ENCODE peak calls at places on chromosomes 11 and 22, in five cellular contexts. H is endothelial cell of umbilical vein, U is GM23248, G is neural progenitor cell, E is GM23338. Z is an unnamed sample.

GRCh38 chr11:123833095-123833494 is 26.9 kb upstream of the OR6M1 start:
- DNase-seq in H (no peak), U (no peak), G (no peak), E (no peak), Z (no peak)

GRCh38 chr22:32674925-32675825 is 126.3 kb upstream of the TIMP3 start:
- DNase-seq in H (no peak), U (peak), G (no peak), E (no peak), Z (no peak)

GRCh38 chr22:37486224-37486845 is at the start of gene MFNG:
- DNase-seq in H (peak), U (peak), G (peak), E (peak), Z (no peak)

GRCh38 chr11:107929611-107930200 is 1.5 kb downstream of the RAB39A start:
- DNase-seq in H (no peak), U (no peak), G (peak), E (peak), Z (no peak)

GRCh38 chr11:67117667-67118058 is 1.4 kb upstream of the KDM2A start:
- DNase-seq in H (peak), U (peak), G (peak), E (peak), Z (no peak)

GRCh38 chr11:86488553-86488952 is 113.9 kb downstream of the CCDC81 start:
- DNase-seq in H (no peak), U (peak), G (no peak), E (no peak), Z (peak)

GRCh38 chr22:48489551-48490512 is 1337.8 kb downstream of the BRD1 start:
- DNase-seq in H (no peak), U (peak), G (peak), E (no peak), Z (peak)

GRCh38 chr22:48748113-48748859 is 1079.4 kb downstream of the BRD1 start:
- DNase-seq in H (no peak), U (no peak), G (no peak), E (no peak), Z (no peak)

GRCh38 chr11:111761056-111761455 is 5.1 kb downstream of the PPP2R1B start:
- DNase-seq in H (no peak), U (no peak), G (no peak), E (no peak), Z (no peak)

GRCh38 chr11:27201454-27202302 is 161.1 kb downstream of the BBOX1 start:
- DNase-seq in H (no peak), U (peak), G (no peak), E (peak), Z (peak)

GRCh38 chr11:118212131-118212725 is 12.6 kb downstream of the JAML start:
- DNase-seq in H (no peak), U (no peak), G (peak), E (peak), Z (no peak)

GRCh38 chr11:124882339-124883071 is 15.2 kb downstream of the ROBO4 start:
- DNase-seq in H (peak), U (no peak), G (no peak), E (peak), Z (peak)

GRCh38 chr22:41094036-41094435 is 1.6 kb downstream of the EP300 start:
- DNase-seq in H (peak), U (peak), G (peak), E (peak), Z (peak)

GRCh38 chr11:71080239-71081097 is 171.9 kb downstream of the SHANK2 start:
- DNase-seq in H (no peak), U (peak), G (peak), E (peak), Z (peak)

GRCh38 chr11:31237819-31238771 is 131.4 kb downstream of the DCDC1 start:
- DNase-seq in H (no peak), U (peak), G (peak), E (peak), Z (no peak)

GRCh38 chr11:10885703-10886363 is 28.0 kb upstream of the ZBED5 start:
- DNase-seq in H (no peak), U (peak), G (no peak), E (no peak), Z (peak)

GRCh38 chr11:72584933-72585597 is 89.2 kb downstream of the PDE2A start:
- DNase-seq in H (no peak), U (no peak), G (no peak), E (no peak), Z (no peak)

GRCh38 chr22:44730490-44731356 is 21.7 kb upstream of the ARHGAP8 start:
- DNase-seq in H (no peak), U (peak), G (no peak), E (no peak), Z (no peak)

GRCh38 chr11:27183672-27184457 is 143.2 kb downstream of the BBOX1 start:
- DNase-seq in H (peak), U (peak), G (peak), E (peak), Z (peak)

GRCh38 chr11:17063171-17064002 is 14.1 kb downstream of the RPS13 start:
- DNase-seq in H (peak), U (peak), G (peak), E (peak), Z (no peak)

GRCh38 chr11:72189448-72190250 is 2.3 kb upstream of the FOLR1 start:
- DNase-seq in H (no peak), U (no peak), G (peak), E (peak), Z (peak)

GRCh38 chr11:46119352-46120216 is 1.7 kb downstream of the PHF21A start:
- DNase-seq in H (peak), U (peak), G (peak), E (peak), Z (peak)

GRCh38 chr11:111422494-111423249 is 43.6 kb upstream of the POU2AF1 start:
- DNase-seq in H (no peak), U (peak), G (peak), E (peak), Z (peak)

GRCh38 chr11:72352859-72353551 is 81.3 kb downstream of the CLPB start:
- DNase-seq in H (no peak), U (peak), G (peak), E (peak), Z (peak)

DNA sequence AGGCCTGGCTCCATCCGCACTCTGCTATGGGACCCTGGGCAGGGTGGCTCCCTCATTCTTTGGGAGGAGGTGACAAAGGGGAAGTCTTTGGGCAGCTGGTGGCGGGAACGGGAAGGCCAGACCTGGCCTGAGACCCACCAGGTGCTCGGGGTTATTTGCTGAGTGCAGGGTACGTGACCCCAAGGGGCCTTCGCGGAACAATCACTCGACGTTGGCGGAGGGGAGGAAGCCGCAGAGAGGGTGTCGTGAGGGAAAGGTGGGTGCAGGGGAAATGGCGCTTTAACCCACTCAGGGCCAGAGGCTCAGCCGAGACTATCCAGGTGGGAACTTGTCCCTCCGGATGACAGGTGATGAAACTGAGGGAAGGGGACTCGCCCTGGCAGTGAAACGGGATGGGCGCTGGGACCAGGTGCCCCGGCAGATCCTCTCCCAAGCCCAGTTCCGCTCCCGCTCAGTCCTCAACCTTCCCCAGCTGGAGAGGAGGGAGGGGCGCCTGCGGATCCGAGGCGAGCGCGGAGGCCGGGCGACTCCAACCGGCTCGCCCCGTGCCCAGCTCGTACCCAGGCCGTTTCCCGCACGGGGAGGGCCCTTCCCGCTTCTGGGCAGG is 911 bp downstream of the A4GALT start:
- DNase-seq in H (no peak), U (no peak), G (peak), E (peak), Z (no peak)
- TF ChIP-seq EZH2 in H (no peak), U (no peak), G (no peak), E (peak), Z (no peak)

GRCh38 chr22:26646158-26646557 is 11.2 kb upstream of the MIAT start:
- DNase-seq in H (no peak), U (peak), G (no peak), E (no peak), Z (peak)
- TF ChIP-seq EZH2 in H (no peak), U (no peak), G (no peak), E (no peak), Z (no peak)

GRCh38 chr11:120565436-120566155 is 54.0 kb downstream of the GRIK4 start:
- DNase-seq in H (no peak), U (peak), G (no peak), E (no peak), Z (peak)

GRCh38 chr11:120563698-120564572 is 52.4 kb downstream of the GRIK4 start:
- DNase-seq in H (peak), U (no peak), G (peak), E (peak), Z (no peak)

GRCh38 chr11:120566176-120566575 is 54.6 kb downstream of the GRIK4 start:
- DNase-seq in H (peak), U (peak), G (no peak), E (no peak), Z (peak)

GRCh38 chr11:120562806-120563425 is 51.4 kb downstream of the GRIK4 start:
- DNase-seq in H (no peak), U (peak), G (no peak), E (no peak), Z (no peak)

DNA sequence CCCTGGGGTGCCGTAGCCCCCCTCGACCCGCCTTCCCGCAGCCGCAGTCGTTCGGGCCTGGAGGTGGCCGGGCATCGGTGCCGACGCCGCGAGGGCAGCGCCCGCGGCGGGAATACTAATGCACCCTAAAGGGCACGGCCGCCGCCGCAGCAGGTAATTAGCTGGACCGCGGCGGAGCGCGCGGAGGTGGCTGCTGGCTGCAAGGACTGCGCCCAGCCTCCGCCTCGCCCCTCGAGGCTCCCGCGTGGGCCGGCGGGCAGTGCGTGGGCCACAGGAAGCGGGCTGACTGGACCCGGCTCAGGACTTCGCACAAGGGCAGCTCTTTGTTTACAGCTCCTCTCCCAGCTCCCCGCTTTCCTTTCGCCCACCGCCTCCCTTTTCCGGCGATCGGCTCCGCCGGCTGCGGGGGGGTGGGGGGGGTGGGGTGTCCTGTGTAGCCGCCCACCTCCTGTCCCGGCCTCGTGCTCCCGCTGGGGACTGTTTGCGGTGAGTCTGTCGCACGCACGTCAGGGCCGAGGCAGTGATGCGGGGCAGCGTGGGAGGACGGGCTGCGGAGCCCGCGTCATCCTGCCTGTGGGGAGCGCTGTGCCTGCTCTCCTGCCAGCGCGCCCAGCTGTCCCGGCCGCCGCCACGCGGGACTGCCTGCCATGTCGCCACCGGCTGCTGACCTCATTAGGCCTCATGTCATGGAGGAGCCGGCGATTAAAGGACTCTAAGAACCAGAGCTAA is 53.2 kb downstream of the GRIK4 start:
- DNase-seq in H (peak), U (peak), G (peak), E (peak), Z (peak)
- TF ChIP-seq EZH2 in H (no peak), U (no peak), G (peak), E (no peak), Z (peak)

GRCh38 chr11:134272381-134273316 is 3.5 kb upstream of the GLB1L3 start:
- DNase-seq in H (no peak), U (peak), G (peak), E (peak), Z (no peak)

GRCh38 chr11:134275534-134276395 is at the start of gene GLB1L3:
- DNase-seq in H (no peak), U (peak), G (peak), E (peak), Z (no peak)

GRCh38 chr11:134271978-134272377 is 4.2 kb upstream of the GLB1L3 start:
- DNase-seq in H (no peak), U (no peak), G (no peak), E (no peak), Z (no peak)

GRCh38 chr11:134275188-134275533 is 1.0 kb upstream of the GLB1L3 start:
- DNase-seq in H (no peak), U (no peak), G (no peak), E (peak), Z (no peak)

GRCh38 chr11:134273317-134273712 is 2.9 kb upstream of the GLB1L3 start:
- DNase-seq in H (no peak), U (no peak), G (no peak), E (no peak), Z (no peak)
- TF ChIP-seq EZH2 in H (no peak), U (no peak), G (peak), E (no peak), Z (no peak)

GRCh38 chr11:76781046-76781801 is 1.9 kb upstream of the TSKU start:
- DNase-seq in H (no peak), U (no peak), G (no peak), E (no peak), Z (no peak)
- TF ChIP-seq EZH2 in H (no peak), U (no peak), G (no peak), E (no peak), Z (no peak)

GRCh38 chr11:61580292-61580888 is 486 bp downstream of the SYT7 start:
- DNase-seq in H (no peak), U (peak), G (peak), E (peak), Z (no peak)
- TF ChIP-seq EZH2 in H (peak), U (no peak), G (peak), E (peak), Z (peak)

GRCh38 chr11:2123628-2123960 is 15.6 kb downstream of the IGF2 start:
- DNase-seq in H (no peak), U (no peak), G (no peak), E (no peak), Z (no peak)

GRCh38 chr11:2120359-2121100 is 18.7 kb downstream of the IGF2 start:
- DNase-seq in H (no peak), U (no peak), G (no peak), E (peak), Z (no peak)

GRCh38 chr11:2122222-2122906 is 16.8 kb downstream of the IGF2 start:
- DNase-seq in H (peak), U (no peak), G (no peak), E (no peak), Z (peak)

GRCh38 chr11:2122907-2123627 is 16.1 kb downstream of the IGF2 start:
- DNase-seq in H (peak), U (no peak), G (no peak), E (no peak), Z (no peak)

DNA sequence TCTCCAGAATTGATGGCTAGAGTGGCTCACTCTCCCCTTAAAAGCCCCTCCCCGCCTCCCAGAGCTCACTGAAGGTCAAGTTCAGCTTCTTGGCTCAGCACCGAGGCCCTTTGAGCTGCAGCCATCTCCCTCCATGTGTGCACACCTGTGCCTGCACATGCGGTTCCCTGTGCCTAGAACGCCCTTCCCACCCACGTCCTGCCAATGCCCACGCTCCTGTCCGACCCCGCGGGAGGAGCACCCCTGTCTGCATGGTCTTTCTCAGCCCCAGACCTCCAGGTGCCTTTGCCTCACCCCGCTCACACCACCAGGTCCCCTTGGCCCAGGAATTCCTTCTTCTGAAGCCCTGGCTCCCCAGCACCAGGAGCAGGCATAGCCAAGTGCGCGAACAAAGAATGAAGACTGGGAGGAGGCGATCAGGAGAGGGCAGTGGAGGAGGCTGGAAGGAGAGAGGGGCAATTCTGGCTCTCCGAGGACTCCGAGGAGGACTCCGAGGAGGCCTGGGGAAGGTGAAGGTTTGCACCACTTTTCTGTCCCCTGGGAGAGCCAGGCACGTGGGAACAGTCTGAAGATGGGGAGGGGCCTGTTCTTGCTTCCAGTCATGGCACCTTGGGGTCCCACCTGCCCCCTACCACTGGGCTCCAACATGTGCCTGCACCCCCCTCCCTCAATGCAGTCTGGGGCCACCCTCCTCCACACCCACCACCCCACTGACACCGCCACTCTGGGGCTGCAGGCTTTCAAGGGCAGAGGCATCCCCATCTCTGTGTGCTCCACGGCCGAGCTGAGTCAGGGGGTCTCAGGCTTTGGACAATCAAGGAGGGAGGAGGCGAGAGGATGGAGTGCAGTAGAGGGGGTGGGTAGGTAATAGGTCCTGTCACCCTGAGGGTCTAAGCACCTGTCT is 17.7 kb downstream of the IGF2 start:
- DNase-seq in H (no peak), U (no peak), G (no peak), E (no peak), Z (no peak)
- TF ChIP-seq EZH2 in H (no peak), U (no peak), G (no peak), E (no peak), Z (no peak)